ENCODE peak calls at places on chromosomes 2 and 18, in seven cellular contexts. One of them, this sample, is unnamed.

GRCh38 chr2:171307560-171307959 is 126.2 kb downstream of the METTL8 start:
- DNase-seq in heart left ventricle: no peak
- DNase-seq in GM20000: peak; percentile 32
- DNase-seq in lower leg skin: no peak
- DNase-seq in adrenal gland: no peak
- DNase-seq in ovary: no peak
- DNase-seq in testis: no peak
- DNase-seq in this sample: no peak

GRCh38 chr18:54689319-54689718 is 98.3 kb downstream of the DYNAP start:
- DNase-seq in heart left ventricle: no peak
- DNase-seq in GM20000: no peak
- DNase-seq in adrenal gland: no peak
- DNase-seq in testis: no peak
- DNase-seq in lower leg skin: no peak
- DNase-seq in ovary: no peak
- DNase-seq in this sample: no peak

GRCh38 chr2:45681675-45682074 is 30.2 kb downstream of the PRKCE start:
- DNase-seq in heart left ventricle: no peak
- DNase-seq in GM20000: peak; percentile 58
- DNase-seq in testis: no peak
- DNase-seq in ovary: no peak
- DNase-seq in lower leg skin: peak; percentile 43
- DNase-seq in adrenal gland: peak; percentile 58
- DNase-seq in this sample: no peak

GRCh38 chr2:177535000-177535399 is 142.4 kb downstream of the AGPS start:
- DNase-seq in GM20000: no peak
- DNase-seq in testis: no peak
- DNase-seq in lower leg skin: no peak
- DNase-seq in ovary: no peak
- DNase-seq in heart left ventricle: no peak
- DNase-seq in adrenal gland: no peak
- DNase-seq in this sample: no peak

GRCh38 chr2:228689049-228689448 is 507.6 kb upstream of the SPHKAP start:
- DNase-seq in ovary: no peak
- DNase-seq in lower leg skin: no peak
- DNase-seq in GM20000: no peak
- DNase-seq in adrenal gland: no peak
- DNase-seq in testis: peak; percentile 21
- DNase-seq in heart left ventricle: no peak
- DNase-seq in this sample: no peak

GRCh38 chr2:11677146-11678055 is 7.4 kb upstream of the NTSR2 start:
- DNase-seq in ovary: no peak
- DNase-seq in testis: peak; percentile 71
- DNase-seq in GM20000: no peak
- DNase-seq in adrenal gland: peak; percentile 54
- DNase-seq in heart left ventricle: peak; percentile 16
- DNase-seq in lower leg skin: no peak
- DNase-seq in this sample: no peak

GRCh38 chr2:231176061-231176460 is 22.4 kb upstream of the ARMC9 start:
- DNase-seq in heart left ventricle: no peak
- DNase-seq in ovary: no peak
- DNase-seq in adrenal gland: no peak
- DNase-seq in GM20000: no peak
- DNase-seq in testis: no peak
- DNase-seq in lower leg skin: no peak
- DNase-seq in this sample: peak; percentile 46

GRCh38 chr18:55048892-55049291 is 89.6 kb upstream of the CCDC68 start:
- DNase-seq in testis: no peak
- DNase-seq in ovary: no peak
- DNase-seq in heart left ventricle: no peak
- DNase-seq in GM20000: no peak
- DNase-seq in adrenal gland: no peak
- DNase-seq in lower leg skin: no peak
- DNase-seq in this sample: no peak

GRCh38 chr2:175935289-175936181 is 66.5 kb downstream of the LNPK start:
- DNase-seq in ovary: no peak
- DNase-seq in heart left ventricle: no peak
- DNase-seq in lower leg skin: no peak
- DNase-seq in testis: no peak
- DNase-seq in adrenal gland: no peak
- DNase-seq in GM20000: no peak
- DNase-seq in this sample: no peak

GRCh38 chr2:142037051-142037450 is 93.8 kb downstream of the LRP1B start:
- DNase-seq in ovary: no peak
- DNase-seq in testis: no peak
- DNase-seq in GM20000: no peak
- DNase-seq in lower leg skin: no peak
- DNase-seq in adrenal gland: no peak
- DNase-seq in heart left ventricle: no peak
- DNase-seq in this sample: no peak

GRCh38 chr2:6184532-6185302 is 492.5 kb downstream of the SOX11 start:
- DNase-seq in testis: no peak
- DNase-seq in GM20000: no peak
- DNase-seq in heart left ventricle: no peak
- DNase-seq in adrenal gland: no peak
- DNase-seq in ovary: no peak
- DNase-seq in lower leg skin: no peak
- DNase-seq in this sample: no peak

GRCh38 chr18:59057969-59058368 is 81.7 kb upstream of the SEC11C start:
- DNase-seq in GM20000: no peak
- DNase-seq in testis: no peak
- DNase-seq in adrenal gland: no peak
- DNase-seq in ovary: no peak
- DNase-seq in heart left ventricle: no peak
- DNase-seq in lower leg skin: no peak
- DNase-seq in this sample: no peak

GRCh38 chr2:54691439-54692135 is 31.9 kb upstream of the EML6 start:
- DNase-seq in adrenal gland: no peak
- DNase-seq in ovary: no peak
- DNase-seq in testis: no peak
- DNase-seq in GM20000: no peak
- DNase-seq in heart left ventricle: no peak
- DNase-seq in lower leg skin: no peak
- DNase-seq in this sample: no peak
- TF ChIP-seq CTCF in adrenal gland: no peak
- TF ChIP-seq CTCF in ovary: no peak
- TF ChIP-seq CTCF in testis: no peak
- TF ChIP-seq CTCF in GM20000: no peak
- TF ChIP-seq CTCF in heart left ventricle: no peak
- TF ChIP-seq CTCF in lower leg skin: no peak
- TF ChIP-seq CTCF in this sample: no peak

DNA sequence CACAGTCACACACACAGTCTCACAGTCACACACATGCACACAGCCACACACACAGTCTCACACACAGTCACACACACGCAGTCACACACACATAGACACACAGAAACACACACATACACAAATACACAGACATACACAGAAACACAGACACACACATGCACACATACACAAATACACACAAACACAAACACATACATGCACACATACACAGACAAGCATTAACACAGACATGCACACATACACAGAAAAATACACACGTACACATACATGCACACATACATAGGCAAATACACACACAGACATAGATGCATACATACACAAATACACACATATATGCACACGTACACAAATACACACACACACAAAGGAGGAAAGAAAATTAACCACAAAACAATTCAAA is 150.5 kb downstream of the ALK start:
- DNase-seq in adrenal gland: no peak
- DNase-seq in GM20000: no peak
- DNase-seq in heart left ventricle: no peak
- DNase-seq in lower leg skin: no peak
- DNase-seq in testis: no peak
- DNase-seq in ovary: no peak
- DNase-seq in this sample: no peak
- TF ChIP-seq CTCF in adrenal gland: no peak
- TF ChIP-seq CTCF in GM20000: no peak
- TF ChIP-seq CTCF in heart left ventricle: no peak
- TF ChIP-seq CTCF in lower leg skin: no peak
- TF ChIP-seq CTCF in testis: no peak
- TF ChIP-seq CTCF in ovary: no peak
- TF ChIP-seq CTCF in this sample: no peak

GRCh38 chr2:58865436-58865835 is 624.3 kb upstream of the FANCL start:
- DNase-seq in lower leg skin: no peak
- DNase-seq in ovary: no peak
- DNase-seq in heart left ventricle: no peak
- DNase-seq in GM20000: no peak
- DNase-seq in adrenal gland: no peak
- DNase-seq in testis: no peak
- DNase-seq in this sample: no peak

GRCh38 chr2:58862234-58862633 is 621.1 kb upstream of the FANCL start:
- DNase-seq in heart left ventricle: no peak
- DNase-seq in GM20000: no peak
- DNase-seq in adrenal gland: no peak
- DNase-seq in lower leg skin: no peak
- DNase-seq in ovary: no peak
- DNase-seq in testis: no peak
- DNase-seq in this sample: no peak

GRCh38 chr2:58866527-58866926 is 625.4 kb upstream of the FANCL start:
- DNase-seq in testis: no peak
- DNase-seq in adrenal gland: no peak
- DNase-seq in GM20000: no peak
- DNase-seq in lower leg skin: no peak
- DNase-seq in ovary: no peak
- DNase-seq in heart left ventricle: no peak
- DNase-seq in this sample: no peak

GRCh38 chr2:58866946-58867345 is 625.8 kb upstream of the FANCL start:
- DNase-seq in heart left ventricle: no peak
- DNase-seq in adrenal gland: no peak
- DNase-seq in GM20000: no peak
- DNase-seq in testis: no peak
- DNase-seq in ovary: no peak
- DNase-seq in lower leg skin: no peak
- DNase-seq in this sample: no peak

GRCh38 chr2:58866040-58866439 is 624.9 kb upstream of the FANCL start:
- DNase-seq in ovary: no peak
- DNase-seq in lower leg skin: no peak
- DNase-seq in heart left ventricle: no peak
- DNase-seq in testis: no peak
- DNase-seq in GM20000: no peak
- DNase-seq in adrenal gland: no peak
- DNase-seq in this sample: no peak
- TF ChIP-seq CTCF in ovary: no peak
- TF ChIP-seq CTCF in lower leg skin: no peak
- TF ChIP-seq CTCF in heart left ventricle: no peak
- TF ChIP-seq CTCF in testis: no peak
- TF ChIP-seq CTCF in GM20000: no peak
- TF ChIP-seq CTCF in adrenal gland: no peak
- TF ChIP-seq CTCF in this sample: no peak

DNA sequence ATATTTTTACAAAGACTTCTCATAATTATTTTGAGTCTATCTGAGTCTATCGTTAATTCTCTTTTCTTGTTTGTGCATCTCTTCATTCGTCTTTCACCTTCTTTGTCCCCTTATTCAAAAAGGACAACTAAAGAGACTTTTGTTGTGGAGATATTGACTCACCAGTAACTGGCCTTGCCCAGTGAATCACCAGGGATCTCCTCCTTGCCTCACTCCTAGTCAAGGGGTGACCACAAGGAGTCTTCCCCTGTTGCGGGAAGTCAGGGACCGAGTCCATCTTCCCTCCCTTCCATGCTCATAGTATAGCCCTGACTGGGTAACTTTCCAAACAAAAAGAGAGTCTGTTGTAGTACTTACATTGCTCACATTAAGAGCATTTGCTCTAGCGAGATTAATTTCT is 158.9 kb downstream of the NEB start:
- DNase-seq in testis: no peak
- DNase-seq in heart left ventricle: no peak
- DNase-seq in GM20000: no peak
- DNase-seq in adrenal gland: no peak
- DNase-seq in ovary: no peak
- DNase-seq in lower leg skin: no peak
- DNase-seq in this sample: no peak
- TF ChIP-seq CTCF in testis: no peak
- TF ChIP-seq CTCF in heart left ventricle: no peak
- TF ChIP-seq CTCF in GM20000: no peak
- TF ChIP-seq CTCF in adrenal gland: no peak
- TF ChIP-seq CTCF in ovary: no peak
- TF ChIP-seq CTCF in lower leg skin: no peak
- TF ChIP-seq CTCF in this sample: no peak

GRCh38 chr2:79874015-79874414 is 361.2 kb downstream of the CTNNA2 start:
- DNase-seq in GM20000: no peak
- DNase-seq in heart left ventricle: no peak
- DNase-seq in adrenal gland: no peak
- DNase-seq in lower leg skin: no peak
- DNase-seq in testis: no peak
- DNase-seq in ovary: no peak
- DNase-seq in this sample: no peak

DNA sequence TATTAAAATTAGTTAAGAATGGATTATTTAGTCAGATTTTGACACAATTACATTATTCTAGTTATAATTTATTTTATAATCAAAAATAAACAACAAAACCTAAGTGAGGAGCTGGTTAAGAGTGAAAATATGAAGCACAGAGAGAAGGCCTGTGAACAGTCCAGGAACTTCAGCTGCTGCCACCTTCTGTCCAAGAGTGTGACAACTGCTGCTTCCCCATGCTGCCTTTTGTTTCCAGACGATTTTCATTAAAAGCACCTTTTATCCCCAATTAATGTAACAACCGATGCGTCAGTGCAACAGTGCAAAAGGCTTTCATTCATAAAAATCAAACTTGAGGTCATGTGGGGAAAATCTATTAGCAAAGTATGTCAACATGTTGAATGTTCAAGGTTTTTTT is 363.6 kb downstream of the CTNNA2 start:
- DNase-seq in ovary: no peak
- DNase-seq in adrenal gland: no peak
- DNase-seq in heart left ventricle: no peak
- DNase-seq in lower leg skin: no peak
- DNase-seq in GM20000: no peak
- DNase-seq in testis: peak; percentile 45
- DNase-seq in this sample: no peak
- TF ChIP-seq CTCF in ovary: no peak
- TF ChIP-seq CTCF in adrenal gland: peak; percentile 23
- TF ChIP-seq CTCF in heart left ventricle: no peak
- TF ChIP-seq CTCF in lower leg skin: no peak
- TF ChIP-seq CTCF in GM20000: no peak
- TF ChIP-seq CTCF in testis: no peak
- TF ChIP-seq CTCF in this sample: peak; percentile 58

DNA sequence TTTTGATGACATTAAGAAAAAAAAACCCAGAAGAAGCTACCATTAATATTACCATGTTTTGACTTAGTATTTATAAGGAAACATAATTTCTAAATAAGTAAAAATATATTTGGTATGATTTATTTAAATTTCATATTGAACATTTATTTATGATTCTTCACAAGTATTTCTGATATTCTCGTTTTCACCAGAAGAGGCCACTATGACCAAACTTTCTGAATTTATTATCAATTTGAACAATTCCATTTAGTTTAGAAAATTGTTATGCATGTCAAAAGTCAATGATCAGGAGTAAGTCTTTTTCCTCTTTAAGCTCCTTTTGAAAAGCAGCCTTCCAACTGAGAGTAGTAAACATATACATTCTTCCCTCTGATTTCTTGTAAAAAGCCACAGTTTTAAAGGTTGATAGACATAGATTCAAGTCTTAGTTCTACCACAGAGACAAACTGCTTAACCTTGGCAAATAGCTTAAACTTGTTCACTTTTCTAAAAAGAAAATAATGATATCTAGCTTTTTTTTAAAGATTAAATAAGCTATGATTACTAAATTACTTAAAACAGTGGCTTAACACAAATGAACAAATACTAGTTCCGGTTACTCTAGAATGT is 329.9 kb downstream of the TRIB2 start:
- DNase-seq in testis: no peak
- DNase-seq in adrenal gland: no peak
- DNase-seq in heart left ventricle: no peak
- DNase-seq in GM20000: no peak
- DNase-seq in lower leg skin: no peak
- DNase-seq in ovary: no peak
- DNase-seq in this sample: no peak
- TF ChIP-seq CTCF in testis: peak; percentile 49
- TF ChIP-seq CTCF in adrenal gland: peak; percentile 51
- TF ChIP-seq CTCF in heart left ventricle: peak; percentile 54
- TF ChIP-seq CTCF in GM20000: no peak
- TF ChIP-seq CTCF in lower leg skin: no peak
- TF ChIP-seq CTCF in ovary: no peak
- TF ChIP-seq CTCF in this sample: peak; percentile 59